ENCODE peak calls at places on chromosomes 2 and 18, in eight cellular contexts. O, R, S, Z, M, H, T and B are unnamed samples.

GRCh38 chr2:171595896-171596295 is 73.6 kb downstream of the CYBRD1 start:
- DNase-seq in O (no peak), R (no peak), S (no peak), Z (peak), M (no peak), H (peak), T (no peak), B (no peak)

GRCh38 chr2:10983711-10984110 is 72.0 kb downstream of the KCNF1 start:
- DNase-seq in O (no peak), R (peak), S (no peak), Z (no peak), M (no peak), H (no peak), T (no peak), B (no peak)

GRCh38 chr2:46058140-46058539 is 239.1 kb upstream of the EPAS1 start:
- DNase-seq in O (no peak), R (no peak), S (no peak), Z (no peak), M (no peak), H (no peak), T (peak), B (no peak)

GRCh38 chr2:207617011-207617671 is 8.1 kb downstream of the METTL21A start:
- DNase-seq in O (no peak), R (no peak), S (no peak), Z (peak), M (no peak), H (peak), T (no peak), B (no peak)

GRCh38 chr2:219215871-219216536 is 2.8 kb downstream of the ABCB6 start:
- DNase-seq in O (no peak), R (no peak), S (no peak), Z (no peak), M (no peak), H (no peak), T (no peak), B (no peak)

GRCh38 chr2:78890940-78891339 is 134.6 kb upstream of the REG3G start:
- DNase-seq in O (no peak), R (no peak), S (no peak), Z (no peak), M (no peak), H (no peak), T (no peak), B (no peak)

GRCh38 chr2:120454993-120455789 is 109.3 kb downstream of the INHBB start:
- DNase-seq in O (no peak), R (no peak), S (no peak), Z (peak), M (no peak), H (peak), T (no peak), B (no peak)

GRCh38 chr2:85737481-85737880 is 16.3 kb upstream of the ATOH8 start:
- DNase-seq in O (no peak), R (no peak), S (no peak), Z (peak), M (no peak), H (peak), T (peak), B (no peak)

GRCh38 chr2:23900927-23901322 is 26.0 kb downstream of the ATAD2B start:
- DNase-seq in O (no peak), R (no peak), S (no peak), Z (peak), M (no peak), H (peak), T (no peak), B (peak)

GRCh38 chr18:54926593-54927297 is 32.5 kb downstream of the CCDC68 start:
- DNase-seq in O (no peak), R (no peak), S (no peak), Z (no peak), M (no peak), H (peak), T (no peak), B (no peak)

GRCh38 chr2:71880846-71881610 is 266.6 kb downstream of the CYP26B1 start:
- DNase-seq in O (no peak), R (no peak), S (no peak), Z (no peak), M (no peak), H (peak), T (peak), B (peak)

GRCh38 chr18:63266888-63267790 is 52.4 kb downstream of the BCL2 start:
- DNase-seq in O (no peak), R (no peak), S (no peak), Z (no peak), M (no peak), H (no peak), T (no peak), B (no peak)

GRCh38 chr18:31497711-31498449 is at the start of gene DSG2:
- DNase-seq in O (peak), R (peak), S (peak), Z (peak), M (no peak), H (peak), T (peak), B (peak)

GRCh38 chr18:33755918-33756590 is 178.0 kb downstream of the ASXL3 start:
- DNase-seq in O (no peak), R (peak), S (peak), Z (peak), M (no peak), H (peak), T (no peak), B (peak)

GRCh38 chr18:61605376-61606067 is 272.3 kb downstream of the CDH20 start:
- DNase-seq in O (no peak), R (no peak), S (no peak), Z (no peak), M (no peak), H (no peak), T (no peak), B (no peak)

GRCh38 chr2:44766220-44766619 is 175.3 kb upstream of the SIX3 start:
- DNase-seq in O (no peak), R (no peak), S (no peak), Z (no peak), M (no peak), H (no peak), T (no peak), B (no peak)